ENCODE peak calls at places on chromosome 1, in eight cellular contexts. F is NCI-H774; B is Right ventricle myocardium inferior; J is amygdala; W is NCI-H1694; G is left ventricle myocardium inferior; P is activated CD4-positive, alpha-beta T cell treated with anti-CD3 and anti-CD28 coated beads for 1 hour; Z is tibial artery. M is an unnamed sample.

GRCh38 chr1:2594001-2594640 is 7.5 kb downstream of the PRXL2B start:
- DNase-seq in P (no peak), F (no peak), G (peak; percentile 61), J (no peak), Z (peak; percentile 69), W (no peak), B (peak; percentile 68), M (no peak)

GRCh38 chr1:43285269-43285986 is at the start of gene C1orf210:
- DNase-seq in Z (no peak), F (peak; percentile 95), W (no peak), J (no peak), B (no peak), P (no peak), G (no peak), M (no peak)

GRCh38 chr1:192232859-192233417 is 74.7 kb downstream of the RGS18 start:
- DNase-seq in B (no peak), P (no peak), G (no peak), F (no peak), J (no peak), W (no peak), Z (no peak), M (no peak)

GRCh38 chr1:89939059-89939570 is 55.8 kb upstream of the ZNF326 start:
- DNase-seq in W (no peak), J (no peak), B (no peak), Z (no peak), G (no peak), F (no peak), P (no peak), M (no peak)

GRCh38 chr1:53470155-53470554 is 11.0 kb downstream of the DMRTB1 start:
- DNase-seq in B (peak; percentile 86), F (peak; percentile 51), Z (peak; percentile 72), W (no peak), G (peak; percentile 68), P (no peak), J (no peak), M (no peak)

GRCh38 chr1:155069551-155070391 is 6.2 kb downstream of the EFNA4 start:
- DNase-seq in G (no peak), F (no peak), J (no peak), W (peak; percentile 55), P (no peak), B (peak; percentile 31), Z (no peak), M (no peak)

GRCh38 chr1:221284028-221284427 is 404.8 kb downstream of the HLX start:
- DNase-seq in P (no peak), F (peak; percentile 20), Z (no peak), B (no peak), J (no peak), W (no peak), G (no peak), M (no peak)

GRCh38 chr1:54879872-54880271 is 7.1 kb downstream of the DHCR24 start:
- DNase-seq in J (no peak), W (no peak), G (no peak), B (no peak), Z (no peak), P (no peak), F (no peak), M (no peak)

GRCh38 chr1:234722904-234723588 is 113.1 kb upstream of the IRF2BP2 start:
- DNase-seq in J (peak; percentile 54), W (peak; percentile 75), F (no peak), P (peak; percentile 51), B (no peak), G (peak; percentile 67), Z (peak; percentile 91), M (no peak)

GRCh38 chr1:41322835-41323234 is 38.4 kb upstream of the FOXO6 start:
- DNase-seq in B (no peak), P (no peak), G (peak; percentile 44), Z (no peak), J (no peak), F (peak; percentile 61), W (peak; percentile 12), M (no peak)

GRCh38 chr1:27554777-27555699 is 48.9 kb downstream of the AHDC1 start:
- DNase-seq in G (peak; percentile 67), W (no peak), B (peak; percentile 81), J (no peak), F (no peak), Z (peak; percentile 89), P (no peak), M (no peak)

GRCh38 chr1:31505884-31506497 is 70.3 kb upstream of the TINAGL1 start:
- DNase-seq in W (no peak), J (no peak), G (no peak), B (no peak), F (no peak), Z (no peak), P (no peak), M (no peak)

GRCh38 chr1:156677616-156678596 is 699 bp upstream of the NES start:
- DNase-seq in Z (peak; percentile 84), F (peak; percentile 55), B (peak; percentile 87), P (no peak), G (peak; percentile 74), W (peak; percentile 85), J (peak; percentile 21), M (peak; percentile 26)

GRCh38 chr1:227066999-227067398 is 126.9 kb downstream of the COQ8A start:
- DNase-seq in P (no peak), B (no peak), G (no peak), J (no peak), Z (no peak), W (no peak), F (no peak), M (no peak)

GRCh38 chr1:29441916-29442668 is 205.8 kb downstream of the PTPRU start:
- DNase-seq in F (no peak), P (no peak), G (no peak), W (no peak), J (no peak), B (no peak), Z (no peak), M (no peak)

GRCh38 chr1:14037101-14037807 is 337.3 kb downstream of the PRDM2 start:
- DNase-seq in J (no peak), B (no peak), Z (no peak), W (no peak), G (no peak), P (no peak), F (peak; percentile 12), M (no peak)

GRCh38 chr1:89725016-89725380 is 92.1 kb downstream of the LRRC8C start:
- DNase-seq in J (no peak), Z (no peak), F (no peak), G (peak; percentile 41), B (peak; percentile 69), W (no peak), P (no peak), M (no peak)

GRCh38 chr1:234782057-234782800 is 172.3 kb upstream of the IRF2BP2 start:
- DNase-seq in W (no peak), J (no peak), F (no peak), B (no peak), Z (no peak), P (no peak), G (no peak), M (no peak)

GRCh38 chr1:53075206-53075605 is 13.2 kb downstream of the PODN start:
- DNase-seq in P (no peak), W (no peak), F (no peak), B (peak; percentile 44), Z (peak; percentile 44), J (no peak), G (peak; percentile 7), M (no peak)

GRCh38 chr1:154502742-154503111 is 515 bp upstream of the SHE start:
- DNase-seq in F (no peak), J (no peak), G (peak; percentile 20), B (no peak), W (no peak), Z (no peak), P (no peak), M (no peak)

GRCh38 chr1:39752703-39753102 is 14.0 kb downstream of the PPIE start:
- DNase-seq in Z (no peak), G (no peak), J (no peak), B (no peak), F (no peak), P (no peak), W (no peak), M (no peak)

GRCh38 chr1:52348704-52349301 is 17.2 kb downstream of the CC2D1B start:
- DNase-seq in B (no peak), W (no peak), F (peak; percentile 3), J (no peak), P (no peak), Z (no peak), G (no peak), M (no peak)

GRCh38 chr1:45822644-45823043 is 19.2 kb downstream of the MAST2 start:
- DNase-seq in P (no peak), F (no peak), Z (no peak), W (no peak), B (no peak), J (no peak), G (no peak), M (no peak)

GRCh38 chr1:205772607-205773032 is 2.7 kb downstream of the RAB29 start:
- DNase-seq in B (no peak), W (no peak), G (no peak), Z (no peak), J (no peak), F (no peak), P (no peak), M (no peak)

GRCh38 chr1:6338685-6339084 is 54.9 kb downstream of the ACOT7 start:
- DNase-seq in P (no peak), F (no peak), G (no peak), Z (no peak), J (no peak), B (no peak), W (no peak), M (no peak)

GRCh38 chr1:63717511-63718120 is 56.2 kb upstream of the ROR1 start:
- DNase-seq in J (no peak), Z (no peak), P (no peak), B (no peak), W (no peak), F (no peak), G (no peak), M (no peak)